ENCODE peak calls at places on chromosomes 6 and 20, in eight cellular contexts. V is AG10803; P is activated naive CD8-positive, alpha-beta T cell treated with anti-CD3 and anti-CD28 coated beads for 36 hours; W is lower leg skin; R is mesendoderm; E is kidney; S is uterus; X is Peyer's patch. U is an unnamed sample.

GRCh38 chr6:835476-836160 is 142.7 kb upstream of the EXOC2 start:
- DNase-seq in S (no peak), V (no peak), P (no peak), R (no peak), E (no peak), X (no peak), W (no peak), U (no peak)

GRCh38 chr6:115891704-115892225 is 168.9 kb downstream of the FRK start:
- DNase-seq in S (no peak), P (no peak), R (no peak), E (no peak), W (no peak), V (no peak), X (no peak), U (no peak)

GRCh38 chr6:50661636-50662035 is 51.7 kb upstream of the TFAP2D start:
- DNase-seq in R (no peak), P (no peak), X (no peak), S (no peak), E (no peak), V (no peak), W (no peak), U (no peak)

GRCh38 chr20:57629976-57630525 is 9.8 kb upstream of the ZBP1 start:
- DNase-seq in E (peak; percentile 52), X (peak; percentile 41), W (no peak), R (no peak), V (no peak), P (peak; percentile 51), S (no peak), U (peak; percentile 67)

GRCh38 chr6:163572612-163573011 is 158.1 kb downstream of the QKI start:
- DNase-seq in P (no peak), V (no peak), E (no peak), S (no peak), X (no peak), W (no peak), R (peak; percentile 96), U (no peak)

GRCh38 chr20:532530-532929 is 11.1 kb downstream of the CSNK2A1 start:
- DNase-seq in W (no peak), P (no peak), X (no peak), V (no peak), S (no peak), R (no peak), E (no peak), U (no peak)

GRCh38 chr6:75098709-75099108 is 107.1 kb downstream of the COL12A1 start:
- DNase-seq in X (peak; percentile 17), P (no peak), E (peak; percentile 81), S (peak; percentile 73), R (peak; percentile 8), W (peak; percentile 66), V (peak; percentile 95), U (no peak)

GRCh38 chr6:39357998-39358686 is 35.6 kb upstream of the KCNK16 start:
- DNase-seq in E (no peak), R (no peak), V (peak; percentile 73), S (no peak), W (no peak), X (no peak), P (no peak), U (no peak)

GRCh38 chr6:149887343-149887742 is 10.6 kb downstream of the RAET1E start:
- DNase-seq in E (no peak), S (no peak), R (no peak), V (peak; percentile 91), W (peak; percentile 71), X (no peak), P (no peak), U (no peak)

GRCh38 chr20:35273449-35274171 is 4.3 kb downstream of the MMP24OS start:
- DNase-seq in S (no peak), P (no peak), W (no peak), E (no peak), R (peak; percentile 25), V (no peak), X (no peak), U (no peak)

GRCh38 chr6:158038291-158039177 is 56.9 kb downstream of the SYNJ2 start:
- DNase-seq in E (peak; percentile 75), X (no peak), S (no peak), W (no peak), R (no peak), P (no peak), V (no peak), U (no peak)

GRCh38 chr6:97207383-97207782 is 75.6 kb downstream of the MMS22L start:
- DNase-seq in S (no peak), X (no peak), W (no peak), R (no peak), V (no peak), P (no peak), E (no peak), U (no peak)

GRCh38 chr6:32852844-32853540 is 512 bp downstream of the TAP1 start:
- DNase-seq in E (peak; percentile 88), R (peak; percentile 16), W (no peak), S (peak; percentile 50), P (peak; percentile 66), X (peak; percentile 49), V (peak; percentile 31), U (peak; percentile 90)

GRCh38 chr20:61951695-61952533 is 113.8 kb downstream of the TAF4 start:
- DNase-seq in W (no peak), E (peak; percentile 63), V (peak; percentile 14), X (no peak), R (peak; percentile 73), P (no peak), S (no peak), U (no peak)

U was measured in stimulated activated naive CD8-positive, alpha-beta T cell treated with anti-CD3 and anti-CD28 coated beads, Interleukin-15, amount 100 ng/mL, for 72 hours.